ENCODE peak calls at places on chromosomes 7 and 10, in eight cellular contexts. F is upper lobe of left lung, W is GM06990, H is IMR-90, Z is H9, L is astrocyte of the cerebellum, V is transverse colon, P is GM10248. A is an unnamed sample.
A peak's percentile ranks its signal among the peaks of the same experiment; 100 is the strongest.

GRCh38 chr7:139828880-139829653 is at the start of gene TBXAS1:
- DNase-seq in W (peak; percentile 57), Z (no peak), H (peak; percentile 47), V (peak; percentile 57), L (no peak), P (no peak), F (peak; percentile 71), A (peak; percentile 55)

GRCh38 chr7:1844336-1844955 is 174.4 kb downstream of the ELFN1 start:
- DNase-seq in F (no peak), P (no peak), Z (no peak), W (peak; percentile 15), V (no peak), L (no peak), H (no peak), A (peak; percentile 41)

GRCh38 chr10:26555719-26556368 is 117.7 kb downstream of the APBB1IP start:
- DNase-seq in W (no peak), V (peak; percentile 67), Z (no peak), H (no peak), F (peak; percentile 89), P (no peak), L (peak; percentile 32), A (peak; percentile 52)

GRCh38 chr7:45160374-45160773 is 2.8 kb downstream of the RAMP3 start:
- DNase-seq in H (no peak), W (peak; percentile 41), P (no peak), L (no peak), V (no peak), Z (no peak), F (no peak), A (no peak)

GRCh38 chr10:124605481-124605855 is 138.7 kb downstream of the FAM53B start:
- DNase-seq in W (no peak), L (no peak), P (no peak), Z (no peak), V (no peak), F (no peak), H (no peak), A (peak; percentile 25)

GRCh38 chr10:126302831-126303230 is 85.4 kb downstream of the ADAM12 start:
- DNase-seq in H (peak; percentile 4), V (no peak), F (no peak), Z (no peak), L (no peak), P (no peak), W (no peak), A (no peak)

GRCh38 chr7:63054191-63054661 is 944.4 kb upstream of the ZNF722 start:
- DNase-seq in H (no peak), P (no peak), Z (no peak), W (peak; percentile 24), F (no peak), V (no peak), L (no peak), A (no peak)

GRCh38 chr7:36723951-36724664 is at the start of gene AOAH:
- DNase-seq in V (peak; percentile 68), W (peak; percentile 21), Z (no peak), P (peak; percentile 64), H (no peak), F (peak; percentile 90), L (no peak), A (peak; percentile 67)

GRCh38 chr10:34679177-34679576 is 135.9 kb downstream of the PARD3 start:
- DNase-seq in P (no peak), F (no peak), H (no peak), Z (no peak), L (no peak), V (no peak), W (no peak), A (no peak)

GRCh38 chr7:148940702-148941597 is 56.9 kb upstream of the EZH2 start:
- DNase-seq in H (peak; percentile 91), F (peak; percentile 82), Z (peak; percentile 68), L (peak; percentile 60), V (peak; percentile 82), P (peak; percentile 81), W (peak; percentile 85), A (peak; percentile 87)

GRCh38 chr7:84139986-84140729 is 54.4 kb downstream of the SEMA3A start:
- DNase-seq in P (no peak), F (no peak), V (no peak), W (no peak), L (no peak), Z (no peak), H (peak; percentile 52), A (no peak)

GRCh38 chr10:97433430-97434001 is 7.5 kb downstream of the PGAM1 start:
- DNase-seq in H (no peak), Z (no peak), W (no peak), P (no peak), F (no peak), V (no peak), L (no peak), A (no peak)

GRCh38 chr7:109336531-109336930 is 766.9 kb downstream of the DNAJB9 start:
- DNase-seq in F (no peak), L (no peak), Z (no peak), P (no peak), H (no peak), V (no peak), W (no peak), A (no peak)

GRCh38 chr10:89392974-89393373 is 551 bp downstream of the IFIT1 start:
- DNase-seq in H (peak; percentile 92), Z (no peak), L (peak; percentile 49), F (peak; percentile 55), V (peak; percentile 28), W (no peak), P (no peak), A (peak; percentile 26)

GRCh38 chr10:12344375-12345110 is 4.8 kb upstream of the CAMK1D start:
- DNase-seq in H (no peak), L (no peak), P (no peak), V (no peak), W (no peak), Z (no peak), F (no peak), A (no peak)

GRCh38 chr10:132634947-132635271 is 97.3 kb downstream of the INPP5A start:
- DNase-seq in Z (no peak), H (no peak), W (no peak), P (no peak), V (no peak), F (no peak), L (no peak), A (no peak)

GRCh38 chr7:100088621-100089457 is at the start of gene COPS6:
- DNase-seq in L (no peak), H (peak; percentile 64), Z (peak; percentile 78), V (peak; percentile 88), W (peak; percentile 84), P (peak; percentile 89), F (peak; percentile 78), A (peak; percentile 90)

GRCh38 chr10:105691811-105692210 is 1050.7 kb downstream of the SORCS3 start:
- DNase-seq in P (no peak), V (no peak), L (peak; percentile 22), H (no peak), W (no peak), Z (no peak), F (no peak), A (no peak)

GRCh38 chr7:75064291-75064690 is 9.3 kb downstream of the RCC1L start:
- DNase-seq in H (no peak), V (no peak), P (no peak), Z (no peak), F (no peak), L (no peak), W (no peak), A (no peak)

GRCh38 chr7:150962743-150963399 is 15.2 kb downstream of the KCNH2 start:
- DNase-seq in H (peak; percentile 37), Z (peak; percentile 82), L (no peak), W (no peak), V (peak; percentile 60), P (peak; percentile 87), F (no peak), A (peak; percentile 55)
- TF ChIP-seq CTCF in H (peak; percentile 90), Z (peak; percentile 95), L (peak; percentile 93), W (peak; percentile 96), V (peak; percentile 92), P (peak; percentile 99), F (peak; percentile 88), A (peak; percentile 84)

DNA sequence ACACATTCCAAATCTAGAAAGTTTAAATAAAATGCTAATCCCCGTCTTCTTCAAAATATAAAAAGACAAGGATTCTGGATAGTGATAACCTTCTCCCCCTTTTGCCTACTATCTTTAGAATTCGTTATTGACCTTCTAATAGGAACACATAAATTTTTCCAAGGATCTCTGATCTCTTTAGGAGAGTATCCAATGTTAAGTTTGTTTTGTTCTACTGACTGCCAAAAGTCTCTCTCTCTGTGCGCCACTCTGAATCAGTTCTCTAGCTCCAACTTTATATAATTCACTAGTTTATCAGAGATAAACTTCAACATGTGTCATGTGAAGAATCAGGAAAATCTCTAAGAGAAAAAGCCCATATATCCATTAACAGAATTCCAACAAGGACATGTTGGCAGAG is 615.6 kb downstream of the KCNMA1 start:
- DNase-seq in L (no peak), V (no peak), P (no peak), Z (no peak), W (no peak), H (no peak), F (no peak), A (no peak)
- TF ChIP-seq CTCF in L (no peak), V (no peak), P (no peak), Z (no peak), W (no peak), H (no peak), F (no peak), A (no peak)

GRCh38 chr7:26279405-26279804 is 12.3 kb upstream of the SNX10 start:
- DNase-seq in L (no peak), V (no peak), F (no peak), P (no peak), H (no peak), W (no peak), Z (no peak), A (no peak)

GRCh38 chr7:26275213-26275612 is 16.4 kb upstream of the SNX10 start:
- DNase-seq in P (no peak), W (no peak), H (no peak), L (no peak), V (no peak), F (no peak), Z (no peak), A (no peak)

GRCh38 chr7:26280723-26281122 is 10.9 kb upstream of the SNX10 start:
- DNase-seq in F (no peak), W (no peak), H (no peak), L (no peak), P (no peak), V (no peak), Z (no peak), A (no peak)

GRCh38 chr7:26280097-26280496 is 11.6 kb upstream of the SNX10 start:
- DNase-seq in L (no peak), P (no peak), W (no peak), H (no peak), Z (no peak), V (no peak), F (no peak), A (no peak)

DNA sequence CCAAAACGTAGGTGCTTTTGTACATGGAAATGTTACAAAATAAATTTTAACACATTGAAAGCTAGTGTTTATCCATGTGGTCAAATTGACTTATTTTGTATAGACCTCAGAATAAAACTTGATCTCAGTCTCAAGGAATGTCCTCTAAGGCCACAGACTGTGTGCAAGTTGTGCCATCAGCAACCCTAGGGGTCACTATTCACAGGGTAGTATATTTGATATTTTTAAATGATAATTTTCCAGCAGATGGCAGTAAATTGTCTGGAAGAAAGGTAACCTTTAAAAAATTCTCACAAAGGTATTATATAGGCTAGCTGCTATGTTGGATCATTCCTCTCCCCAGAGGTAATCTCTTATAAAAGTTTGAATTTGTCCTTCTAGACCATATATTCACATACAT is 12.9 kb upstream of the SNX10 start:
- DNase-seq in F (no peak), L (no peak), W (no peak), V (no peak), H (no peak), Z (no peak), P (no peak), A (no peak)
- TF ChIP-seq CTCF in F (no peak), L (no peak), W (peak; percentile 38), V (no peak), H (no peak), Z (no peak), P (peak; percentile 28), A (no peak)

GRCh38 chr10:16886032-16886431 is 68.8 kb upstream of the RSU1 start:
- DNase-seq in P (no peak), F (no peak), V (no peak), H (no peak), Z (no peak), L (no peak), W (no peak), A (no peak)
- TF ChIP-seq CTCF in P (no peak), F (no peak), V (no peak), H (no peak), Z (no peak), L (no peak), W (no peak), A (no peak)

A was measured in mucosa of descending colon.